ENCODE peak calls at places on chromosomes 11 and 22, in eight cellular contexts. One of them, this sample, is unnamed.

GRCh38 chr11:64164392-64165312 is 1.3 kb downstream of the MACROD1 start:
- DNase-seq in upper lobe of left lung: peak; percentile 64
- DNase-seq in sigmoid colon: no peak
- DNase-seq in suprapubic skin: no peak
- DNase-seq in H1: peak; percentile 70
- DNase-seq in stomach: peak; percentile 35
- DNase-seq in HepG2: peak; percentile 13
- DNase-seq in K562: peak; percentile 24
- DNase-seq in this sample: peak; percentile 36

GRCh38 chr11:1153951-1154487 is 3.7 kb upstream of the MUC5AC start:
- DNase-seq in K562: peak; percentile 55
- DNase-seq in suprapubic skin: no peak
- DNase-seq in stomach: peak; percentile 84
- DNase-seq in H1: no peak
- DNase-seq in upper lobe of left lung: peak; percentile 34
- DNase-seq in sigmoid colon: peak; percentile 67
- DNase-seq in HepG2: peak; percentile 61
- DNase-seq in this sample: peak; percentile 35

GRCh38 chr11:2468363-2469240 is 23.8 kb downstream of the KCNQ1 start:
- DNase-seq in sigmoid colon: peak; percentile 46
- DNase-seq in stomach: peak; percentile 21
- DNase-seq in upper lobe of left lung: no peak
- DNase-seq in K562: peak; percentile 5
- DNase-seq in H1: no peak
- DNase-seq in suprapubic skin: no peak
- DNase-seq in HepG2: no peak
- DNase-seq in this sample: no peak

GRCh38 chr11:60119708-60120107 is 31.2 kb downstream of the MS4A2 start:
- DNase-seq in suprapubic skin: no peak
- DNase-seq in sigmoid colon: no peak
- DNase-seq in K562: no peak
- DNase-seq in upper lobe of left lung: no peak
- DNase-seq in stomach: no peak
- DNase-seq in HepG2: no peak
- DNase-seq in H1: no peak
- DNase-seq in this sample: no peak

GRCh38 chr11:60175860-60176275 is 7.0 kb downstream of the MS4A6A start:
- DNase-seq in H1: no peak
- DNase-seq in K562: no peak
- DNase-seq in sigmoid colon: no peak
- DNase-seq in stomach: no peak
- DNase-seq in HepG2: no peak
- DNase-seq in upper lobe of left lung: no peak
- DNase-seq in suprapubic skin: no peak
- DNase-seq in this sample: no peak

GRCh38 chr11:120334894-120335462 is 1.2 kb upstream of the ARHGEF12 start:
- DNase-seq in HepG2: peak; percentile 74
- DNase-seq in H1: peak; percentile 67
- DNase-seq in sigmoid colon: peak; percentile 82
- DNase-seq in upper lobe of left lung: peak; percentile 56
- DNase-seq in K562: peak; percentile 70
- DNase-seq in stomach: peak; percentile 64
- DNase-seq in suprapubic skin: no peak
- DNase-seq in this sample: peak; percentile 74

GRCh38 chr11:11157201-11157600 is 195.8 kb downstream of the CSNK2A3 start:
- DNase-seq in upper lobe of left lung: no peak
- DNase-seq in K562: peak; percentile 39
- DNase-seq in stomach: no peak
- DNase-seq in suprapubic skin: no peak
- DNase-seq in H1: no peak
- DNase-seq in sigmoid colon: no peak
- DNase-seq in HepG2: peak; percentile 33
- DNase-seq in this sample: no peak

GRCh38 chr22:29457730-29458129 is 19.3 kb downstream of the RFPL1 start:
- DNase-seq in stomach: no peak
- DNase-seq in HepG2: peak; percentile 37
- DNase-seq in sigmoid colon: no peak
- DNase-seq in K562: peak; percentile 80
- DNase-seq in H1: peak; percentile 70
- DNase-seq in upper lobe of left lung: peak; percentile 25
- DNase-seq in suprapubic skin: no peak
- DNase-seq in this sample: peak; percentile 13

GRCh38 chr11:68503281-68503687 is 42.7 kb downstream of the PPP6R3 start:
- DNase-seq in HepG2: no peak
- DNase-seq in upper lobe of left lung: no peak
- DNase-seq in K562: peak; percentile 41
- DNase-seq in H1: no peak
- DNase-seq in sigmoid colon: no peak
- DNase-seq in stomach: no peak
- DNase-seq in suprapubic skin: no peak
- DNase-seq in this sample: no peak

GRCh38 chr11:62592216-62592815 is 993 bp upstream of the TUT1 start:
- DNase-seq in H1: peak; percentile 60
- DNase-seq in sigmoid colon: no peak
- DNase-seq in HepG2: no peak
- DNase-seq in suprapubic skin: no peak
- DNase-seq in stomach: no peak
- DNase-seq in K562: peak; percentile 59
- DNase-seq in upper lobe of left lung: no peak
- DNase-seq in this sample: no peak

GRCh38 chr11:29161216-29161615 is 855.6 kb downstream of the KCNA4 start:
- DNase-seq in sigmoid colon: no peak
- DNase-seq in suprapubic skin: no peak
- DNase-seq in HepG2: no peak
- DNase-seq in H1: no peak
- DNase-seq in upper lobe of left lung: no peak
- DNase-seq in K562: no peak
- DNase-seq in stomach: no peak
- DNase-seq in this sample: no peak

GRCh38 chr11:72534859-72535547 is 100.7 kb upstream of the CLPB start:
- DNase-seq in HepG2: no peak
- DNase-seq in stomach: no peak
- DNase-seq in H1: no peak
- DNase-seq in suprapubic skin: no peak
- DNase-seq in upper lobe of left lung: peak; percentile 42
- DNase-seq in K562: peak; percentile 15
- DNase-seq in sigmoid colon: no peak
- DNase-seq in this sample: no peak

GRCh38 chr11:64763804-64764611 is 4.2 kb upstream of the PYGM start:
- DNase-seq in stomach: peak; percentile 25
- DNase-seq in suprapubic skin: no peak
- DNase-seq in upper lobe of left lung: no peak
- DNase-seq in K562: peak; percentile 4
- DNase-seq in HepG2: no peak
- DNase-seq in sigmoid colon: no peak
- DNase-seq in H1: no peak
- DNase-seq in this sample: no peak

GRCh38 chr11:47177846-47178245 is 1.2 kb upstream of the ARFGAP2 start:
- DNase-seq in sigmoid colon: peak; percentile 77
- DNase-seq in HepG2: peak; percentile 70
- DNase-seq in suprapubic skin: no peak
- DNase-seq in K562: no peak
- DNase-seq in H1: no peak
- DNase-seq in stomach: no peak
- DNase-seq in upper lobe of left lung: no peak
- DNase-seq in this sample: no peak

GRCh38 chr11:2752204-2752772 is 52.5 kb upstream of the KCNQ1OT1 start:
- DNase-seq in K562: no peak
- DNase-seq in upper lobe of left lung: no peak
- DNase-seq in H1: no peak
- DNase-seq in sigmoid colon: peak; percentile 10
- DNase-seq in stomach: no peak
- DNase-seq in suprapubic skin: no peak
- DNase-seq in HepG2: no peak
- DNase-seq in this sample: peak; percentile 3

GRCh38 chr11:130213143-130213978 is 53.8 kb downstream of the ST14 start:
- DNase-seq in H1: peak; percentile 96
- DNase-seq in suprapubic skin: peak; percentile 83
- DNase-seq in HepG2: peak; percentile 21
- DNase-seq in sigmoid colon: peak; percentile 77
- DNase-seq in K562: peak; percentile 85
- DNase-seq in stomach: peak; percentile 74
- DNase-seq in upper lobe of left lung: peak; percentile 72
- DNase-seq in this sample: peak; percentile 75

GRCh38 chr22:42962295-42963230 is 52.4 kb downstream of the PACSIN2 start:
- DNase-seq in sigmoid colon: no peak
- DNase-seq in K562: no peak
- DNase-seq in HepG2: no peak
- DNase-seq in upper lobe of left lung: peak; percentile 87
- DNase-seq in stomach: peak; percentile 40
- DNase-seq in H1: no peak
- DNase-seq in suprapubic skin: peak; percentile 79
- DNase-seq in this sample: peak; percentile 71

GRCh38 chr11:91981995-91982394 is 242.6 kb upstream of the FAT3 start:
- DNase-seq in suprapubic skin: no peak
- DNase-seq in K562: no peak
- DNase-seq in upper lobe of left lung: no peak
- DNase-seq in sigmoid colon: peak; percentile 89
- DNase-seq in stomach: no peak
- DNase-seq in H1: no peak
- DNase-seq in HepG2: no peak
- DNase-seq in this sample: peak; percentile 36

GRCh38 chr11:128569291-128569690 is 18.1 kb downstream of the ETS1 start:
- DNase-seq in H1: no peak
- DNase-seq in suprapubic skin: no peak
- DNase-seq in sigmoid colon: no peak
- DNase-seq in stomach: no peak
- DNase-seq in K562: no peak
- DNase-seq in upper lobe of left lung: no peak
- DNase-seq in HepG2: no peak
- DNase-seq in this sample: no peak

GRCh38 chr11:128568166-128568778 is 19.1 kb downstream of the ETS1 start:
- DNase-seq in suprapubic skin: no peak
- DNase-seq in H1: no peak
- DNase-seq in stomach: no peak
- DNase-seq in upper lobe of left lung: no peak
- DNase-seq in K562: no peak
- DNase-seq in sigmoid colon: peak; percentile 59
- DNase-seq in HepG2: no peak
- DNase-seq in this sample: no peak

GRCh38 chr11:128565881-128566280 is 21.5 kb downstream of the ETS1 start:
- DNase-seq in upper lobe of left lung: no peak
- DNase-seq in sigmoid colon: no peak
- DNase-seq in H1: no peak
- DNase-seq in HepG2: no peak
- DNase-seq in K562: no peak
- DNase-seq in suprapubic skin: no peak
- DNase-seq in stomach: no peak
- DNase-seq in this sample: peak; percentile 59

GRCh38 chr11:128564642-128565245 is 22.6 kb downstream of the ETS1 start:
- DNase-seq in upper lobe of left lung: no peak
- DNase-seq in sigmoid colon: no peak
- DNase-seq in stomach: no peak
- DNase-seq in H1: no peak
- DNase-seq in HepG2: no peak
- DNase-seq in K562: no peak
- DNase-seq in suprapubic skin: no peak
- DNase-seq in this sample: no peak

GRCh38 chr11:128567130-128567529 is 20.2 kb downstream of the ETS1 start:
- DNase-seq in upper lobe of left lung: no peak
- DNase-seq in HepG2: no peak
- DNase-seq in suprapubic skin: no peak
- DNase-seq in K562: no peak
- DNase-seq in stomach: no peak
- DNase-seq in H1: no peak
- DNase-seq in sigmoid colon: no peak
- DNase-seq in this sample: no peak
- H3K4me1 ChIP-seq in upper lobe of left lung: peaks cover 10% of the 10 kb centered on the region
- H3K4me1 ChIP-seq in HepG2: no peaks in the 10 kb centered on the region
- H3K4me1 ChIP-seq in suprapubic skin: peaks cover 4% of the 10 kb centered on the region
- H3K4me1 ChIP-seq in K562: no peaks in the 10 kb centered on the region
- H3K4me1 ChIP-seq in stomach: no peaks in the 10 kb centered on the region
- H3K4me1 ChIP-seq in H1: no peaks in the 10 kb centered on the region
- H3K4me1 ChIP-seq in sigmoid colon: no peaks in the 10 kb centered on the region
- H3K4me1 ChIP-seq in this sample: no peaks in the 10 kb centered on the region

DNA sequence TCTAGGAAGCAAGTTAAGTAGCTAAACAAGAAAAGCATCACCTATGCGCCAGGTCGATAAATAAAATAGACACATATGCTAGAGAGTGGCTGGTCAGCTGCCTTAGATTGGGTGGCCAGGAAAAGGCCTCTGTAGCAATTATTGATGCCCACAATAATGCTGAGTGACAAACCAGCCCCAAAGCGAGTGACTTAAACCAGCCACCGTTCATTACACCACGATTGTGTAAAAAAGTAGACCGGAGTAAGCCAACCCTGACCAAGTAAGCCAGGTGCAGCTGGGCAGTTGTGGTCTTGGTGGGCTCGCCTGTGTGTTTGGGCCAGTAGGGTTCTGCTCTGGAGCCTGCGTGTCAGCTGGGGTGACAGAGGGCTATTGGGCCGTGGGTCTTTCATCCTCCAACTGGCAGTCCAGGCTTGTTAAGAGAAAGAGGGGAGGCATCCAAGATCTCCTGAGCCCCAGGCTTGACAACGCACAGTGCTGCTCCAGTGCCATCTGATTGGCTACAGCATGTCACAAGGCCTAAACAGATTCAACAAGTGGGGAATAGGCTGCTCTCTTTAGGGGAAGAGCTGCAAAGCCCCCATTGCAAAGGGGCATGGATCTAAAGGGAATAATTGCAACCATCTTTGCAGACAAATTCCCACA is 100.4 kb upstream of the PARVA start:
- DNase-seq in sigmoid colon: peak; percentile 53
- DNase-seq in stomach: peak; percentile 10
- DNase-seq in HepG2: no peak
- DNase-seq in suprapubic skin: peak; percentile 29
- DNase-seq in H1: no peak
- DNase-seq in upper lobe of left lung: peak; percentile 3
- DNase-seq in K562: no peak
- DNase-seq in this sample: no peak
- TF ChIP-seq EP300 in sigmoid colon: no peak
- TF ChIP-seq EP300 in stomach: no peak
- TF ChIP-seq EP300 in HepG2: no peak
- TF ChIP-seq EP300 in suprapubic skin: no peak
- TF ChIP-seq EP300 in H1: no peak
- TF ChIP-seq EP300 in upper lobe of left lung: no peak
- TF ChIP-seq EP300 in K562: no peak
- TF ChIP-seq EP300 in this sample: no peak

GRCh38 chr22:19566599-19567382 is 42.6 kb upstream of the CLDN5 start:
- DNase-seq in K562: peak; percentile 49
- DNase-seq in stomach: no peak
- DNase-seq in H1: no peak
- DNase-seq in HepG2: no peak
- DNase-seq in suprapubic skin: no peak
- DNase-seq in sigmoid colon: no peak
- DNase-seq in upper lobe of left lung: peak; percentile 37
- DNase-seq in this sample: no peak
- TF ChIP-seq POLR2AphosphoS5 in K562: no peak
- TF ChIP-seq POLR2AphosphoS5 in stomach: no peak
- TF ChIP-seq POLR2AphosphoS5 in H1: no peak
- TF ChIP-seq POLR2AphosphoS5 in HepG2: no peak
- TF ChIP-seq POLR2AphosphoS5 in suprapubic skin: no peak
- TF ChIP-seq POLR2AphosphoS5 in sigmoid colon: no peak
- TF ChIP-seq POLR2AphosphoS5 in upper lobe of left lung: peak; percentile 58
- TF ChIP-seq POLR2AphosphoS5 in this sample: no peak

DNA sequence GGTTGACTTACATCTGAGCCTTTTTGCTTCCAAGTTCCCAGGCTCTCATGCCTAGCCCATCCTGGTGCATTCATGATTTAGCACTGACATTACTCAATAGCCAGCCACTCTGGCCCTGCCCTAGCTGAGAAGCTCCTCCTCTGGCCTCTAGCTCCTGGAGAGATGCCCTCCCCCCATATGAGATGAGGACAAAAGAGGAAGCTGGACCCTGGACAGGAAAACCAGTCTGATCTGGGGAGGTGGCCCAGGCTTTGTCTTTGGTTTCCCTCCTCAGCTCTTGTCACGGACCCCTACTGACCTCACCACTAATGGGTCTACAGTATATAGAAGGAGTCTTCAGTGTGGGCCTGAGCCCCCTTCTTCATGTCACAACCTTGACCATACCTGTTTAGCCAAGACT is 3.0 kb downstream of the RHOG start:
- DNase-seq in upper lobe of left lung: peak; percentile 81
- DNase-seq in H1: no peak
- DNase-seq in suprapubic skin: peak; percentile 78
- DNase-seq in sigmoid colon: peak; percentile 76
- DNase-seq in HepG2: no peak
- DNase-seq in stomach: peak; percentile 36
- DNase-seq in K562: peak; percentile 80
- DNase-seq in this sample: peak; percentile 54
- H3K4me1 ChIP-seq in upper lobe of left lung: peaks cover 70% of the 10 kb centered on the region
- H3K4me1 ChIP-seq in H1: peaks cover 29% of the 10 kb centered on the region
- H3K4me1 ChIP-seq in suprapubic skin: peaks cover 79% of the 10 kb centered on the region
- H3K4me1 ChIP-seq in sigmoid colon: peaks cover 73% of the 10 kb centered on the region
- H3K4me1 ChIP-seq in HepG2: peaks cover 59% of the 10 kb centered on the region
- H3K4me1 ChIP-seq in stomach: peaks cover 79% of the 10 kb centered on the region
- H3K4me1 ChIP-seq in K562: peaks cover 66% of the 10 kb centered on the region
- H3K4me1 ChIP-seq in this sample: peaks cover 78% of the 10 kb centered on the region

This sample was measured in transverse colon.